ENCODE peak calls at places on chromosomes 13 and 19, in nine cellular contexts. L is lower leg skin; M is stimulated activated CD4-positive, alpha-beta T cell treated with anti-CD3 and anti-CD28 coated beads, Interleukin-1b, Interleukin-23, amount 100 ng/mL, for 24 hours; B is endothelial cell; V is AG04449; N is NCI-H510A; C is EL; F is activated T-cell treated with anti-CD3 and anti-CD28 coated beads, Interleukin-2, amount 50 U/mL, for 48 hours; A is stimulated activated CD8-positive, alpha-beta memory T cell treated with anti-CD3 and anti-CD28 coated beads, Interleukin-7, amount 100 ng/mL, for 4 hours. I is an unnamed sample.

GRCh38 chr13:41637578-41637977 is 180.2 kb downstream of the RGCC start:
- DNase-seq in L (no peak), M (no peak), B (no peak), V (no peak), N (no peak), C (no peak), F (no peak), A (no peak), I (no peak)

GRCh38 chr13:37074703-37075102 is 15.2 kb upstream of the SUPT20H start:
- DNase-seq in L (no peak), M (no peak), B (no peak), V (no peak), N (no peak), C (peak), F (no peak), A (no peak), I (no peak)

GRCh38 chr19:55069137-55069858 is 6.3 kb upstream of the RDH13 start:
- DNase-seq in L (no peak), M (no peak), B (no peak), V (no peak), N (no peak), C (no peak), F (no peak), A (no peak), I (no peak)

GRCh38 chr13:103638706-103639105 is 572.5 kb upstream of the SLC10A2 start:
- DNase-seq in L (no peak), M (no peak), B (no peak), V (no peak), N (no peak), C (no peak), F (no peak), A (no peak), I (no peak)

GRCh38 chr19:38949580-38950367 is 19.0 kb downstream of the MRPS12 start:
- DNase-seq in L (peak), M (peak), B (peak), V (no peak), N (no peak), C (peak), F (peak), A (peak), I (no peak)

GRCh38 chr19:14055396-14055795 is 6.5 kb downstream of the PALM3 start:
- DNase-seq in L (no peak), M (no peak), B (no peak), V (no peak), N (no peak), C (no peak), F (no peak), A (no peak), I (no peak)

GRCh38 chr19:17339088-17339741 is 1.9 kb downstream of the GTPBP3 start:
- DNase-seq in L (no peak), M (no peak), B (no peak), V (no peak), N (no peak), C (no peak), F (peak), A (no peak), I (no peak)

GRCh38 chr19:12350890-12351197 is 14.6 kb downstream of the ZNF442 start:
- DNase-seq in L (no peak), M (no peak), B (no peak), V (no peak), N (no peak), C (no peak), F (no peak), A (no peak), I (no peak)

GRCh38 chr13:45242070-45242469 is 41.2 kb upstream of the KCTD4 start:
- DNase-seq in L (no peak), M (no peak), B (no peak), V (no peak), N (no peak), C (peak), F (no peak), A (no peak), I (no peak)

GRCh38 chr13:42815686-42816085 is 34.3 kb downstream of the FAM216B start:
- DNase-seq in L (no peak), M (no peak), B (no peak), V (no peak), N (no peak), C (no peak), F (no peak), A (no peak), I (no peak)

GRCh38 chr13:79830945-79831344 is 350.0 kb downstream of the NDFIP2 start:
- DNase-seq in L (no peak), M (no peak), B (no peak), V (no peak), N (no peak), C (no peak), F (no peak), A (no peak), I (no peak)

GRCh38 chr19:7681336-7682174 is 922 bp downstream of the TRAPPC5 start:
- DNase-seq in L (peak), M (peak), B (peak), V (peak), N (peak), C (peak), F (peak), A (peak), I (peak)

GRCh38 chr19:10773969-10774368 is 56.1 kb downstream of the DNM2 start:
- DNase-seq in L (no peak), M (no peak), B (no peak), V (no peak), N (no peak), C (no peak), F (no peak), A (no peak), I (no peak)

GRCh38 chr13:48278806-48279205 is 24.7 kb upstream of the RB1 start:
- DNase-seq in L (no peak), M (no peak), B (no peak), V (no peak), N (no peak), C (no peak), F (no peak), A (no peak), I (no peak)

GRCh38 chr19:13429563-13429962 is 76.7 kb downstream of the CACNA1A start:
- DNase-seq in L (no peak), M (no peak), B (peak), V (no peak), N (no peak), C (no peak), F (no peak), A (no peak), I (no peak)

GRCh38 chr13:110410000-110410399 is 102.9 kb downstream of the COL4A2 start:
- DNase-seq in L (no peak), M (no peak), B (no peak), V (no peak), N (no peak), C (no peak), F (no peak), A (no peak), I (no peak)

GRCh38 chr13:40187836-40188591 is 478.4 kb downstream of the FOXO1 start:
- DNase-seq in L (no peak), M (no peak), B (no peak), V (no peak), N (no peak), C (no peak), F (peak), A (no peak), I (no peak)

GRCh38 chr19:49331616-49332055 is 3.6 kb upstream of the CD37 start:
- DNase-seq in L (no peak), M (peak), B (no peak), V (no peak), N (no peak), C (peak), F (peak), A (peak), I (no peak)

GRCh38 chr19:1651548-1652394 is 644 bp downstream of the TCF3 start:
- DNase-seq in L (no peak), M (no peak), B (peak), V (no peak), N (no peak), C (peak), F (peak), A (no peak), I (no peak)

GRCh38 chr19:1364070-1364719 is 19.5 kb upstream of the NDUFS7 start:
- DNase-seq in L (no peak), M (no peak), B (no peak), V (no peak), N (no peak), C (no peak), F (peak), A (no peak), I (no peak)

GRCh38 chr13:112783946-112784500 is 94.2 kb downstream of the ATP11A start:
- DNase-seq in L (no peak), M (no peak), B (no peak), V (no peak), N (no peak), C (no peak), F (no peak), A (no peak), I (no peak)

GRCh38 chr19:43644181-43644580 is 4.5 kb upstream of the CADM4 start:
- DNase-seq in L (no peak), M (no peak), B (no peak), V (no peak), N (no peak), C (no peak), F (no peak), A (no peak), I (no peak)

GRCh38 chr13:41501281-41501680 is 43.9 kb downstream of the RGCC start:
- DNase-seq in L (no peak), M (no peak), B (no peak), V (no peak), N (no peak), C (no peak), F (no peak), A (no peak), I (no peak)

GRCh38 chr13:107339209-107339608 is 771.3 kb upstream of the ARGLU1 start:
- DNase-seq in L (no peak), M (no peak), B (no peak), V (no peak), N (no peak), C (no peak), F (no peak), A (no peak), I (no peak)

I was measured in AG09309.